ENCODE peak calls at places on chromosomes 5 and 9, in seven cellular contexts. I is HCT116, H is SK-N-SH, N is neural progenitor cell, J is hepatocyte, Q is OCI-LY7, U is GM23338. G is an unnamed sample.

GRCh38 chr9:5493597-5494511 is 16.5 kb upstream of the PDCD1LG2 start:
- DNase-seq in I (no peak), H (no peak), N (no peak), J (no peak), Q (peak; percentile 24), U (no peak), G (peak; percentile 92)

GRCh38 chr5:149732500-149733128 is 2.5 kb downstream of the PPARGC1B start:
- DNase-seq in I (no peak), H (no peak), N (peak; percentile 58), J (peak; percentile 47), Q (no peak), U (peak; percentile 69), G (peak; percentile 28)

GRCh38 chr5:11719888-11720481 is 184.3 kb downstream of the CTNND2 start:
- DNase-seq in I (no peak), H (peak; percentile 12), N (peak; percentile 84), J (peak; percentile 83), Q (peak; percentile 69), U (peak; percentile 89), G (peak; percentile 15)

GRCh38 chr5:149990518-149991376 is 9.7 kb downstream of the TIGD6 start:
- DNase-seq in I (peak; percentile 64), H (peak; percentile 67), N (peak; percentile 86), J (peak; percentile 91), Q (peak; percentile 74), U (peak; percentile 83), G (peak; percentile 77)

GRCh38 chr5:126543660-126544059 is 51.4 kb downstream of the ALDH7A1 start:
- DNase-seq in I (no peak), H (no peak), N (no peak), J (peak; percentile 67), Q (no peak), U (no peak), G (no peak)

GRCh38 chr5:18527017-18527416 is 892.8 kb downstream of the TAF11L14 start:
- DNase-seq in I (no peak), H (no peak), N (no peak), J (no peak), Q (no peak), U (peak; percentile 24), G (no peak)

GRCh38 chr5:100668511-100668910 is 133.3 kb downstream of the FAM174A start:
- DNase-seq in I (peak; percentile 8), H (no peak), N (no peak), J (no peak), Q (no peak), U (no peak), G (peak; percentile 30)

GRCh38 chr9:92538541-92538940 is 2.8 kb upstream of the ECM2 start:
- DNase-seq in I (no peak), H (no peak), N (no peak), J (no peak), Q (no peak), U (no peak), G (peak; percentile 82)

GRCh38 chr5:16520806-16521205 is 55.2 kb upstream of the ZNF622 start:
- DNase-seq in I (no peak), H (no peak), N (no peak), J (peak; percentile 42), Q (no peak), U (no peak), G (no peak)

GRCh38 chr5:109354761-109355160 is 55.0 kb downstream of the PJA2 start:
- DNase-seq in I (no peak), H (no peak), N (no peak), J (no peak), Q (no peak), U (no peak), G (no peak)

GRCh38 chr5:143261748-143262392 is 141.6 kb downstream of the NR3C1 start:
- DNase-seq in I (no peak), H (no peak), N (no peak), J (no peak), Q (no peak), U (no peak), G (peak; percentile 88)

GRCh38 chr5:150630016-150630415 is 10.4 kb upstream of the SYNPO start:
- DNase-seq in I (no peak), H (no peak), N (no peak), J (no peak), Q (no peak), U (no peak), G (no peak)

GRCh38 chr5:82735160-82735789 is 341.9 kb downstream of the TMEM167A start:
- DNase-seq in I (peak; percentile 63), H (no peak), N (no peak), J (peak; percentile 11), Q (no peak), U (no peak), G (no peak)
- H2AFZ ChIP-seq in I (peak overlapping the region; percentile 66), H (peak overlapping the region; percentile 54), N (no peak overlapping the region), J (no peak overlapping the region), Q (no peak overlapping the region), U (no peak overlapping the region), G (no peak overlapping the region)

DNA sequence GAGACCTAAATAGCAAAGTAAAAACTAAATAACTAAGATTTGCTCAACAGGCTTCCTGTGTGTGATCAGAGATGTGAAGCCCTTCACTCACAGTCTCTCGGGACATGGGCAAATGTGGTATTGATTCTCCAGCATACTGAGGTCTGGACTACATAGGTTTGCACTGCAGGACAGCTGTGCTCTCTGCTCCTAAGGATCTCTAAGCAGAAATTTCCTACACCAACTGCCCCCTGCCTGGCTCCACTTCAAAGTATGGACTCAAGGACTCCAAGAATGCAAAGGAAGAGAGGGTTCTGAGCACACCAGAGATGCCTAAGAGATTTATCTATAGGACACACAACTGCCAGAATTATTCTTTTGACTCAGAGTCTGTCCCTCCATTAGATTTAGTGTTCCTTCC is 487.2 kb downstream of the SEMA5A start:
- DNase-seq in I (no peak), H (no peak), N (no peak), J (no peak), Q (no peak), U (no peak), G (peak; percentile 54)
- H3K4me1 ChIP-seq in I (no peaks in the 10 kb centered on the region), H (peaks cover 2% of the 10 kb centered on the region), N (no peaks in the 10 kb centered on the region), J (no peaks in the 10 kb centered on the region), Q (no peaks in the 10 kb centered on the region), U (no peaks in the 10 kb centered on the region), G (peaks cover 44% of the 10 kb centered on the region)

GRCh38 chr9:16912197-16912596 is 41.7 kb upstream of the BNC2 start:
- DNase-seq in I (no peak), H (no peak), N (no peak), J (no peak), Q (no peak), U (no peak), G (no peak)
- TF ChIP-seq EZH2phosphoT487 in I (no peak), H (no peak), N (no peak), J (no peak), Q (no peak), U (no peak), G (no peak)

GRCh38 chr9:109771084-109771483 is 8.9 kb upstream of the PALM2AKAP2 start:
- DNase-seq in I (no peak), H (no peak), N (peak; percentile 65), J (no peak), Q (no peak), U (peak; percentile 75), G (peak; percentile 51)
- H2AFZ ChIP-seq in I (no peak overlapping the region), H (no peak overlapping the region), N (no peak overlapping the region), J (no peak overlapping the region), Q (no peak overlapping the region), U (no peak overlapping the region), G (no peak overlapping the region)

GRCh38 chr5:177545487-177546261 is 8.7 kb downstream of the FAM193B start:
- DNase-seq in I (no peak), H (no peak), N (no peak), J (peak; percentile 37), Q (no peak), U (no peak), G (peak; percentile 92)

GRCh38 chr5:177542816-177543472 is 11.4 kb downstream of the FAM193B start:
- DNase-seq in I (no peak), H (no peak), N (peak; percentile 77), J (no peak), Q (no peak), U (no peak), G (no peak)

GRCh38 chr5:177550120-177550519 is 4.2 kb downstream of the FAM193B start:
- DNase-seq in I (no peak), H (no peak), N (no peak), J (no peak), Q (no peak), U (no peak), G (no peak)

GRCh38 chr5:177546262-177546741 is 8.1 kb downstream of the FAM193B start:
- DNase-seq in I (no peak), H (no peak), N (no peak), J (peak; percentile 74), Q (no peak), U (no peak), G (peak; percentile 97)

GRCh38 chr5:177547736-177548135 is 6.6 kb downstream of the FAM193B start:
- DNase-seq in I (no peak), H (no peak), N (no peak), J (no peak), Q (no peak), U (no peak), G (no peak)
- H3K4me1 ChIP-seq in I (peaks cover under 1% of the 10 kb centered on the region), H (peaks cover 33% of the 10 kb centered on the region), N (peaks cover 25% of the 10 kb centered on the region), J (peaks cover 24% of the 10 kb centered on the region), Q (peaks cover under 1% of the 10 kb centered on the region), U (no peaks in the 10 kb centered on the region), G (peaks cover 42% of the 10 kb centered on the region)

GRCh38 chr9:3963266-3964019 is 336.4 kb downstream of the GLIS3 start:
- DNase-seq in I (no peak), H (no peak), N (no peak), J (peak; percentile 27), Q (no peak), U (no peak), G (peak; percentile 90)
- TF ChIP-seq EZH2phosphoT487 in I (no peak), H (no peak), N (no peak), J (no peak), Q (no peak), U (no peak), G (no peak)

GRCh38 chr5:81128416-81128815 is 104.7 kb upstream of the CKMT2 start:
- DNase-seq in I (no peak), H (no peak), N (no peak), J (no peak), Q (no peak), U (no peak), G (no peak)
- H2AFZ ChIP-seq in I (no peak overlapping the region), H (no peak overlapping the region), N (no peak overlapping the region), J (no peak overlapping the region), Q (no peak overlapping the region), U (no peak overlapping the region), G (no peak overlapping the region)

G was measured in GM23248.